ENCODE peak calls at places on chromosome 17, in ten cellular contexts. U is Peyer's patch, F is transverse colon, O is heart left ventricle, G is right lobe of liver, X is prostate gland, M is spleen, Z is sigmoid colon, W is stomach, D is endothelial cell of umbilical vein. I is an unnamed sample.

GRCh38 chr17:79812969-79813825 is 16.3 kb upstream of the CBX8 start:
- DNase-seq in U (no peak), F (peak; percentile 23), O (no peak), G (no peak), X (no peak), M (no peak), Z (no peak), W (no peak), D (no peak), I (no peak)

GRCh38 chr17:63387941-63388340 is 58.2 kb downstream of the CYB561 start:
- DNase-seq in U (no peak), F (no peak), O (no peak), G (no peak), X (no peak), M (no peak), Z (no peak), W (no peak), D (peak; percentile 57), I (no peak)

GRCh38 chr17:65553009-65553645 is 8.3 kb downstream of the AXIN2 start:
- DNase-seq in U (no peak), F (no peak), O (no peak), G (no peak), X (no peak), M (peak; percentile 6), Z (no peak), W (no peak), D (no peak), I (no peak)

GRCh38 chr17:47692895-47693666 is 880 bp upstream of the TBKBP1 start:
- DNase-seq in U (no peak), F (no peak), O (no peak), G (no peak), X (no peak), M (no peak), Z (no peak), W (no peak), D (peak; percentile 34), I (no peak)

GRCh38 chr17:41065829-41066624 is at the start of gene KRTAP2-4:
- DNase-seq in U (no peak), F (no peak), O (no peak), G (no peak), X (no peak), M (no peak), Z (no peak), W (no peak), D (no peak), I (no peak)

GRCh38 chr17:21530311-21530710 is 154.2 kb downstream of the KCNJ12 start:
- DNase-seq in U (no peak), F (no peak), O (no peak), G (no peak), X (no peak), M (no peak), Z (no peak), W (no peak), D (no peak), I (no peak)

GRCh38 chr17:83086197-83086880 is 6.9 kb downstream of the METRNL start:
- DNase-seq in U (no peak), F (no peak), O (no peak), G (no peak), X (no peak), M (no peak), Z (no peak), W (no peak), D (no peak), I (no peak)

GRCh38 chr17:82384730-82385429 is 13.3 kb downstream of the UTS2R start:
- DNase-seq in U (no peak), F (peak; percentile 50), O (peak; percentile 69), G (peak; percentile 83), X (peak; percentile 82), M (no peak), Z (no peak), W (peak; percentile 85), D (no peak), I (peak; percentile 90)

GRCh38 chr17:1108810-1109605 is 70.8 kb downstream of the ABR start:
- DNase-seq in U (peak; percentile 61), F (peak; percentile 67), O (peak; percentile 88), G (peak; percentile 66), X (no peak), M (peak; percentile 94), Z (peak; percentile 80), W (peak; percentile 71), D (peak; percentile 42), I (no peak)

GRCh38 chr17:1110844-1111598 is 68.8 kb downstream of the ABR start:
- DNase-seq in U (no peak), F (peak; percentile 79), O (peak; percentile 84), G (no peak), X (no peak), M (no peak), Z (peak; percentile 87), W (no peak), D (peak; percentile 92), I (no peak)

GRCh38 chr17:1108560-1108809 is 71.3 kb downstream of the ABR start:
- DNase-seq in U (no peak), F (no peak), O (no peak), G (no peak), X (no peak), M (no peak), Z (no peak), W (no peak), D (peak; percentile 10), I (no peak)

GRCh38 chr17:1110524-1110843 is 69.3 kb downstream of the ABR start:
- DNase-seq in U (no peak), F (no peak), O (no peak), G (no peak), X (no peak), M (no peak), Z (no peak), W (no peak), D (no peak), I (no peak)

DNA sequence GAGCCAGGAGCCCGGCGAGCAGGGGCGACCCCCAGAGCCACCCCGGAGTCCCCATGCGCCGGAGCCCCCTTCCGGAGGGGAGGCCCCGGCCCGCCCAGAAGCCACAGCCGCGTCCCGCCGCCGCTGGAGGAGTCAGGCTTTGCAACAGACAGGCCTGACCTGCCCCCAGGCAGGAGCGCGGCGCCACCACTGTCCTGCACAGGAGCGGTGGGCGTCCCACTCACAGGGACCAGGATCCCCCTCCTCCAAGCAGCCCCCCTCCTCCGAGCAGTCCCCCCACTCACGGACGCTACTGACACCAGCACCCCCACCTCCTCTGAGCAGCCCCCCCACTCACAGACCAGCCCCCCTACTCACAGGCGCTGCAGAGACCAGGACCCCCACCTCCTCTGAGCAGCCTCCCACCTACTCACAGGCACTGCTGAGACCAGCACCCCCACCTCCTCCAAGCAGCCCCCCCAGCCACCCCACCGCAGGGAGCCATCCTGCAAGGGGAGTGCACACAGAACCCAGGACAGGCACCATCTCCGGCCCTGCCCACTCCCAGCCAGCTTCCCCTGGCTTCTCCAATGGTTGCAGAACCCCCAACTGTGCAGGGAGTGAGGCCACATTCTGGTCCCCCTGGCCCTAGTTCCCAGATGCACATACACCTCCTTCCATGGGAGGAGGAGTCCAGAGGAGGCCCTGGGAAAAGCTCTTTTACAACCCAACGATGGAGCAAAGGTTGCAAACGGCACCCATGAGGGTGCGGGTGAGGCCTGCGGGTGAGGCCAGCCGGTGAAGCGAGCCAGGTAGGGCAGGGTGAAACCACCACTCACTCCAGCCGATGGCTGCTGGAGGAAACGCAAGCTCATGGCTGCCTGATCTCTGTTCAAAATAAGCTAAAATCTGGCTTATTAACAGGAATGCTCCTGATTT is 69.9 kb downstream of the ABR start:
- DNase-seq in U (peak; percentile 34), F (peak; percentile 91), O (peak; percentile 81), G (no peak), X (no peak), M (peak; percentile 92), Z (no peak), W (peak; percentile 62), D (no peak), I (peak; percentile 40)
- TF ChIP-seq CTCF in U (no peak), F (no peak), O (no peak), G (no peak), X (no peak), M (no peak), Z (no peak), W (no peak), D (no peak), I (no peak)

DNA sequence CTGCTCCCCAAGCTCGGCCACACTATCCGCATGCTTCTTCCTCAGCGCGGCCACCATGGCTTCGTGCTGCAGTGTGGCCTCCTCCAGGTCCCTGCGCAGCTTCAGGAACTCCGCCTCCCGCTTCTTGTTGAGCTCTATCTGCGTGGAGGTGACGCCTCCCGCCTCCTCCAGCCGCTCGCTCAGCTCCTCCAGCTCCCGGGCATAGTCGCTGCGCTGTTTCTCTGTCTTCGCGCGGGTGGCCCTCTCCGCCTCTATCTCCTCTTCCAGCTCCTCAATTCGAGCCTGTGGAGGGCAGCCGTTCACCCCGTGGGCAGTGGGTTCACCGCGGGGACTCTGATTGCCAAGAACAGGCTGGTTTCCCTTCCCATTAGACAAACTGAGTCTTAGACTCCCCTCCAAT is 19.0 kb downstream of the MYH3 start:
- DNase-seq in U (no peak), F (no peak), O (no peak), G (no peak), X (no peak), M (peak; percentile 47), Z (no peak), W (no peak), D (no peak), I (no peak)
- H3K36me3 ChIP-seq in U (peaks cover 20% of the 10 kb centered on the region), F (no peaks in the 10 kb centered on the region), O (no peaks in the 10 kb centered on the region), G (no peaks in the 10 kb centered on the region), X (no peaks in the 10 kb centered on the region), M (no peaks in the 10 kb centered on the region), Z (peaks cover 70% of the 10 kb centered on the region), W (peaks cover 92% of the 10 kb centered on the region), D (no peaks in the 10 kb centered on the region), I (peaks cover 19% of the 10 kb centered on the region)

GRCh38 chr17:5418858-5419355 is 555 bp downstream of the NUP88 start:
- DNase-seq in U (peak; percentile 74), F (peak; percentile 74), O (peak; percentile 58), G (no peak), X (peak; percentile 52), M (no peak), Z (no peak), W (peak; percentile 52), D (peak; percentile 89), I (peak; percentile 61)
- TF ChIP-seq POLR2A in U (peak; percentile 14), F (no peak), O (no peak), G (no peak), X (peak; percentile 42), M (peak; percentile 33), Z (no peak), W (no peak), D (no peak), I (no peak)

DNA sequence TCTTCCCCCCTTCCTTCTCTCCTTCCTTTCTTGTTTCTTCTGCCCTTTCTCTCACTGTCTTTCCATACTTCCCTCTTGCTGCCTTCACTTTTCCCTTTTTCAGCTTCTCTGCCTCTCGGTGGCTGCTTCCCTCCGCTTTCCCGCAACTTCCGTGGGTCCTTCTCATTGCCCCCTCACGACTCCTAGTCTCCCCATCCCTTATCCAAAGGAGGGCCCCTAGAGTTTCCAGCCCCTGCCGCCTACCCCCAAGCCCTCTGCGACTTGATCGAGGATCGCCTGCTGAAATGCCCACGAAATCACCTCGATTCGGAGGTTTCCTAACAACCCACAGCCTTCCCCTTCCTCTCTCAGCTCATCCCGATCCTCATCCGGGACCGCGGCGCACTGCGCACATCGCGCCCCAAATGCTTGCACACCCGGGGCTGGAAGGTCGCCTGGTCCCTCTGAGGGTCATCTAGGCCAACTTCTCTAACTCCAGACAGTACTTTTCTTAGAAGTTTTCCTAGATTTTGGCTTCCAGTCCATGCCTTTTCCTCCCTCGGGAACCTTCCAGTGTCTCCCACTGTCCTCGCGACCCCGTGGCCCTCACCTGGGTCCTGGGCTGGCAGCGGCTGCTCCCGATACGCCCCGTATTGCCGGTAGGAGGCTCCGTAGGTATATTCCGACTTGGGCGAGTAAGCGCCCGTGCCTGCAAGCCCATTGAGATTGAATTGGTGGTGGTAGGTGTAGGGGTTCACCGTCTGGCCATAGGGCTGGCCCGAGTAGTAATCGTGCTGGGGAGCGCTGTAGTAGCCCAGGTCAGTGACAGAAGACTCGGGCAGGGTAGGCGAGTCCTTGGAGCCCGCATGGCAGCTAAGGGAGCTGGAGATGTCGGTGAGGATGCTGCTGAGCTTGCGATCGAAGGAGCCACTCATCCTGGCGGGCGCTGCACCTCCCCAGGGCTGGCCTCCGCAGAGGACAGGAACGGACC is 654 bp downstream of the DLX3 start:
- DNase-seq in U (no peak), F (no peak), O (no peak), G (no peak), X (no peak), M (no peak), Z (no peak), W (no peak), D (peak; percentile 11), I (no peak)
- TF ChIP-seq CTCF in U (no peak), F (no peak), O (no peak), G (no peak), X (no peak), M (no peak), Z (no peak), W (no peak), D (no peak), I (no peak)